ENCODE peak calls at places on chromosomes 13 and 19, in six cellular contexts. P is thyroid gland, O is stomach, Q is left lung, J is heart right ventricle, X is dorsolateral prefrontal cortex. W is an unnamed sample.

GRCh38 chr13:53068841-53069520 is 40.4 kb downstream of the OLFM4 start:
- DNase-seq in P (peak; percentile 15), O (no peak), Q (no peak), J (no peak), X (no peak), W (no peak)

GRCh38 chr13:101556676-101557121 is 104.2 kb downstream of the ITGBL1 start:
- DNase-seq in P (no peak), O (no peak), Q (no peak), J (no peak), X (no peak), W (no peak)

GRCh38 chr13:111187879-111188643 is 73.0 kb downstream of the ARHGEF7 start:
- DNase-seq in P (no peak), O (no peak), Q (no peak), J (no peak), X (no peak), W (peak; percentile 47)

GRCh38 chr13:35940734-35941133 is 190.4 kb downstream of the DCLK1 start:
- DNase-seq in P (no peak), O (no peak), Q (no peak), J (no peak), X (no peak), W (no peak)

GRCh38 chr19:45202637-45203036 is 24.1 kb downstream of the BLOC1S3 start:
- DNase-seq in P (no peak), O (peak; percentile 67), Q (no peak), J (no peak), X (no peak), W (no peak)

GRCh38 chr13:111589992-111590391 is 269.6 kb downstream of the TEX29 start:
- DNase-seq in P (no peak), O (no peak), Q (no peak), J (no peak), X (no peak), W (no peak)

GRCh38 chr19:33235269-33235995 is 9.8 kb upstream of the SLC7A10 start:
- DNase-seq in P (peak; percentile 79), O (peak; percentile 92), Q (peak; percentile 95), J (peak; percentile 71), X (peak; percentile 82), W (peak; percentile 91)

GRCh38 chr19:36849701-36850645 is 703 bp upstream of the ZNF345 start:
- DNase-seq in P (peak; percentile 93), O (peak; percentile 90), Q (peak; percentile 96), J (peak; percentile 94), X (peak; percentile 93), W (peak; percentile 92)

GRCh38 chr19:38816131-38816750 is 3.5 kb upstream of the LGALS4 start:
- DNase-seq in P (no peak), O (no peak), Q (no peak), J (no peak), X (no peak), W (no peak)

GRCh38 chr13:31209172-31209818 is 9.5 kb downstream of the B3GLCT start:
- DNase-seq in P (peak; percentile 66), O (peak; percentile 43), Q (no peak), J (peak; percentile 80), X (peak; percentile 58), W (peak; percentile 91)

GRCh38 chr13:25652764-25653163 is 281.0 kb downstream of the ATP8A2 start:
- DNase-seq in P (no peak), O (no peak), Q (no peak), J (no peak), X (no peak), W (no peak)

GRCh38 chr13:96817336-96817941 is 176.8 kb downstream of the OXGR1 start:
- DNase-seq in P (no peak), O (no peak), Q (no peak), J (no peak), X (no peak), W (no peak)

GRCh38 chr13:108346376-108346775 is 76.9 kb downstream of the TNFSF13B start:
- DNase-seq in P (no peak), O (no peak), Q (peak; percentile 41), J (no peak), X (no peak), W (no peak)

GRCh38 chr13:71968025-71968424 is 101.0 kb upstream of the DACH1 start:
- DNase-seq in P (no peak), O (no peak), Q (no peak), J (no peak), X (no peak), W (no peak)

GRCh38 chr19:41668315-41668714 is 19.8 kb downstream of the CEACAM7 start:
- DNase-seq in P (no peak), O (no peak), Q (no peak), J (no peak), X (no peak), W (no peak)

GRCh38 chr13:54449922-54450321 is 1421.3 kb downstream of the OLFM4 start:
- DNase-seq in P (no peak), O (no peak), Q (no peak), J (no peak), X (no peak), W (no peak)

GRCh38 chr19:16205205-16206045 is 7.7 kb downstream of the AP1M1 start:
- DNase-seq in P (no peak), O (no peak), Q (no peak), J (no peak), X (no peak), W (no peak)

GRCh38 chr13:50892162-50892944 is 17.2 kb upstream of the RNASEH2B start:
- DNase-seq in P (no peak), O (no peak), Q (no peak), J (no peak), X (no peak), W (no peak)

GRCh38 chr19:6459356-6460098 is at the start of gene SLC25A23:
- DNase-seq in P (peak; percentile 84), O (peak; percentile 74), Q (peak; percentile 89), J (peak; percentile 61), X (peak; percentile 53), W (peak; percentile 77)

GRCh38 chr13:20991741-20992520 is 69.5 kb downstream of the LATS2 start:
- DNase-seq in P (no peak), O (no peak), Q (no peak), J (no peak), X (no peak), W (no peak)
- H3K27ac ChIP-seq in P (no peak overlapping the region), O (no peak overlapping the region), Q (no peak overlapping the region), J (no peak overlapping the region), X (no peak overlapping the region), W (no peak overlapping the region)

DNA sequence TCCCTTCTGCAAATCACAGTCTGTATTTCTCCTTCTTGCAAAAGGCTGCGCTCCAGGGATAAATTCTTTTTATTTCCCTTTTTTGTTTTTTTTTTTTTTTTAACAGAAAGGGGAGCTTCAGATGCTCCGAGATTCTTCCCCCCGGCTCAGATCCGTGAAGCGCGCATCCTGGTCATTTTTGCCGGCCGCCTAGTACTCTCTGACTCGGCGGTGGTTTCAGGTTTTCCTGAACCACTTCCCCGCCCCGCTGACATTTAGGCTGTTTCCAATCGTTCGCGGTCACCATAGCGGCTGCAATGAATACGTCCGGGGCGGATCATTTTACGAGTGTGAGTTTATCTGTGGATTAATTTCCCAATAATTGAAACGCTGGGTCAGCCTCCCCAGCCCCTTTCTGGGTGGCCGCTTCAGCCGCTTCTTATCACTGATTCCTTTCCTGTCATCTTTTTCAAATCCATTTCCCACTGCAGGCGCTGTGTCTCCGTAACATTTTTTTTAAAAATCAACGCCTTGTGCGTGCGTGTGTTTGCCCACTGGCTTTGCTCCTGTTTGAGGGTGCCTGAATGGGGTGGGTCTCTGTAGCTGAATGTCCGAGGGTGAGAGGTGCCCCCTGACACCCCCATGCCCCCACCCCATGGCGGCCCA is 10.5 kb downstream of the ONECUT3 start:
- DNase-seq in P (no peak), O (no peak), Q (no peak), J (no peak), X (no peak), W (no peak)
- H3K27me3 ChIP-seq in P (peaks cover 27% of the 10 kb centered on the region), O (peaks cover 97% of the 10 kb centered on the region), Q (peaks cover 96% of the 10 kb centered on the region), J (peaks cover 100% of the 10 kb centered on the region), X (peaks cover 99% of the 10 kb centered on the region), W (peaks cover 89% of the 10 kb centered on the region)

GRCh38 chr13:46183018-46183940 is 1.3 kb upstream of the LCP1 start:
- DNase-seq in P (no peak), O (no peak), Q (no peak), J (no peak), X (no peak), W (no peak)
- H3K27ac ChIP-seq in P (no peak overlapping the region), O (peak overlapping the region; percentile 46), Q (no peak overlapping the region), J (no peak overlapping the region), X (no peak overlapping the region), W (no peak overlapping the region)

DNA sequence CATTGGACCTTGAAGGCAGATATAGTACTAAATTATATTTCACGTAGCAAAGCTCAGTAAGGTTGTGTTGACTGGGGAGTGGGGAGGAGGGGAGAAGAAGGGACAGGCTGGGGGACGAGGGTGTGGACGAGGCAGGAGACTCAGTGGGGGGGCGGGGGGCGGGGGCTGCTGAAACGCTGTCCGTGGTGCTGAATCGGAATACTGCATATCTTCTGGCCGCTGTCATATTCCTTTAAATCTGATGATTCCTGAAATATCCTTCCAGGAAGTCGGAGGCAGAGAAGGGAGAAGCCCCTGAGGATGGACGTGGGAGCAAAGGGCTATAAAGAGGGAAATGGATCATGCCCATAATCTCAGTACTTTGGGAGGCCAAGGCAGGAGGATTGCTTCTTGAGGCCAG is 34.7 kb upstream of the CASP14 start:
- DNase-seq in P (no peak), O (no peak), Q (no peak), J (no peak), X (no peak), W (no peak)
- H3K27me3 ChIP-seq in P (no peaks in the 10 kb centered on the region), O (peaks cover 21% of the 10 kb centered on the region), Q (peaks cover 12% of the 10 kb centered on the region), J (peaks cover 43% of the 10 kb centered on the region), X (peaks cover 39% of the 10 kb centered on the region), W (peaks cover 32% of the 10 kb centered on the region)

GRCh38 chr19:35000338-35000646 is 169 bp downstream of the GRAMD1A start:
- DNase-seq in P (no peak), O (no peak), Q (no peak), J (no peak), X (no peak), W (no peak)

GRCh38 chr19:35004517-35005255 is 4.6 kb downstream of the GRAMD1A start:
- DNase-seq in P (no peak), O (no peak), Q (no peak), J (no peak), X (no peak), W (no peak)

GRCh38 chr19:34999498-35000337 is at the start of gene GRAMD1A:
- DNase-seq in P (peak; percentile 88), O (peak; percentile 92), Q (peak; percentile 99), J (peak; percentile 90), X (peak; percentile 64), W (peak; percentile 93)

GRCh38 chr19:35000647-35001501 is 751 bp downstream of the GRAMD1A start:
- DNase-seq in P (peak; percentile 33), O (no peak), Q (peak; percentile 86), J (no peak), X (no peak), W (no peak)

GRCh38 chr19:35002037-35002535 is 2.0 kb downstream of the GRAMD1A start:
- DNase-seq in P (no peak), O (no peak), Q (no peak), J (no peak), X (no peak), W (no peak)
- H3K27ac ChIP-seq in P (no peak overlapping the region), O (no peak overlapping the region), Q (peak overlapping the region; percentile 99), J (peak overlapping the region; percentile 100), X (no peak overlapping the region), W (peak overlapping the region; percentile 96)

GRCh38 chr13:89925107-89925506 is 1422.4 kb upstream of the MIR17HG start:
- DNase-seq in P (no peak), O (no peak), Q (no peak), J (no peak), X (no peak), W (no peak)
- H3K27me3 ChIP-seq in P (no peaks in the 10 kb centered on the region), O (no peaks in the 10 kb centered on the region), Q (no peaks in the 10 kb centered on the region), J (no peaks in the 10 kb centered on the region), X (no peaks in the 10 kb centered on the region), W (no peaks in the 10 kb centered on the region)

W was measured in heart left ventricle.